ENCODE peak calls at places on chromosomes 5 and 9, in four cellular contexts. One of them, this sample, is unnamed.

GRCh38 chr9:109793196-109793595 is 13.2 kb downstream of the PALM2AKAP2 start:
- DNase-seq in GM12878: no peak
- DNase-seq in WTC11: no peak
- DNase-seq in K562: no peak
- DNase-seq in this sample: no peak

GRCh38 chr5:154309805-154310204 is 119.3 kb downstream of the GALNT10 start:
- DNase-seq in K562: no peak
- DNase-seq in WTC11: no peak
- DNase-seq in GM12878: no peak
- DNase-seq in this sample: no peak

GRCh38 chr5:115898656-115899055 is 56.9 kb downstream of the AP3S1 start:
- DNase-seq in GM12878: no peak
- DNase-seq in WTC11: no peak
- DNase-seq in K562: no peak
- DNase-seq in this sample: no peak

GRCh38 chr5:179272326-179273073 is 72.8 kb downstream of the ADAMTS2 start:
- DNase-seq in K562: no peak
- DNase-seq in GM12878: no peak
- DNase-seq in WTC11: peak; percentile 8
- DNase-seq in this sample: no peak

GRCh38 chr9:129402341-129402739 is 218.6 kb downstream of the C9orf50 start:
- DNase-seq in GM12878: no peak
- DNase-seq in WTC11: peak; percentile 61
- DNase-seq in K562: peak; percentile 16
- DNase-seq in this sample: peak; percentile 56

GRCh38 chr5:91556-92263 is at the start of gene PLEKHG4B:
- DNase-seq in GM12878: no peak
- DNase-seq in K562: no peak
- DNase-seq in WTC11: peak; percentile 91
- DNase-seq in this sample: peak; percentile 95

GRCh38 chr5:3056901-3057300 is 305.4 kb upstream of the IRX2 start:
- DNase-seq in WTC11: no peak
- DNase-seq in K562: no peak
- DNase-seq in GM12878: no peak
- DNase-seq in this sample: no peak

GRCh38 chr5:173789031-173789920 is 98.9 kb upstream of the CPEB4 start:
- DNase-seq in GM12878: no peak
- DNase-seq in WTC11: no peak
- DNase-seq in K562: no peak
- DNase-seq in this sample: no peak

GRCh38 chr5:79695501-79695900 is 5.9 kb downstream of the CMYA5 start:
- DNase-seq in K562: no peak
- DNase-seq in WTC11: no peak
- DNase-seq in GM12878: no peak
- DNase-seq in this sample: no peak

GRCh38 chr5:25006734-25007133 is 362.0 kb upstream of the CDH10 start:
- DNase-seq in GM12878: no peak
- DNase-seq in WTC11: no peak
- DNase-seq in K562: no peak
- DNase-seq in this sample: no peak

GRCh38 chr5:36239370-36240293 is 2.1 kb downstream of the NADK2 start:
- DNase-seq in GM12878: no peak
- DNase-seq in WTC11: no peak
- DNase-seq in K562: no peak
- DNase-seq in this sample: no peak

GRCh38 chr9:130672466-130672865 is 8.1 kb downstream of the PRDM12 start:
- DNase-seq in GM12878: no peak
- DNase-seq in WTC11: no peak
- DNase-seq in K562: no peak
- DNase-seq in this sample: peak; percentile 41

GRCh38 chr9:19271081-19271480 is 40.6 kb downstream of the DENND4C start:
- DNase-seq in K562: no peak
- DNase-seq in WTC11: no peak
- DNase-seq in GM12878: no peak
- DNase-seq in this sample: no peak

GRCh38 chr9:80842383-80842782 is 847.0 kb downstream of the TLE1 start:
- DNase-seq in WTC11: no peak
- DNase-seq in GM12878: no peak
- DNase-seq in K562: no peak
- DNase-seq in this sample: no peak
- TF ChIP-seq USF1 in WTC11: no peak
- TF ChIP-seq USF1 in GM12878: no peak
- TF ChIP-seq USF1 in K562: no peak
- TF ChIP-seq USF1 in this sample: no peak

GRCh38 chr5:8012131-8012977 is 143.4 kb downstream of the MTRR start:
- DNase-seq in GM12878: no peak
- DNase-seq in WTC11: peak; percentile 69
- DNase-seq in K562: peak; percentile 34
- DNase-seq in this sample: no peak

GRCh38 chr5:8019719-8020218 is 150.8 kb downstream of the MTRR start:
- DNase-seq in WTC11: no peak
- DNase-seq in GM12878: peak; percentile 5
- DNase-seq in K562: no peak
- DNase-seq in this sample: no peak

GRCh38 chr5:8013951-8014844 is 145.2 kb downstream of the MTRR start:
- DNase-seq in K562: no peak
- DNase-seq in GM12878: no peak
- DNase-seq in WTC11: no peak
- DNase-seq in this sample: no peak
- TF ChIP-seq USF1 in K562: no peak
- TF ChIP-seq USF1 in GM12878: no peak
- TF ChIP-seq USF1 in WTC11: no peak
- TF ChIP-seq USF1 in this sample: no peak

DNA sequence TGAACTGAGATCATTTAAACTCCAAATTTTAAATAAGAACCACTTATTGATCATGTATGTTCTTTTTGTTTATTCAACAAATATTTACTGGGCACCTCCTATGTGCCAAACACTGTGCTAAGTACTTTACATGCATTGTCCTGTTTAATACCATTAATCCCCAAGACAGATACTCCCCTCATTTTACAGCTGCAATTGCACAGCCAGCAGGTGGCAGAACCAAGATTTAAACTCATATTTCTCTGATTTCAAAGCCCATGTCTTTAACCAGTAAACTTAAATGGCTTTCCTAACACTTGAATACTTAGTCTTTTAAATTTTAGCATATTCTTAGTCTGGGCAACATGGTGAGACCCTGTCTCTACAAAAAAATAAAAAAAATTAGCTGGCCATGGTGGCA is 43.4 kb upstream of the KIAA1958 start:
- DNase-seq in K562: no peak
- DNase-seq in GM12878: no peak
- DNase-seq in WTC11: no peak
- DNase-seq in this sample: no peak
- TF ChIP-seq USF1 in K562: no peak
- TF ChIP-seq USF1 in GM12878: no peak
- TF ChIP-seq USF1 in WTC11: no peak
- TF ChIP-seq USF1 in this sample: no peak

DNA sequence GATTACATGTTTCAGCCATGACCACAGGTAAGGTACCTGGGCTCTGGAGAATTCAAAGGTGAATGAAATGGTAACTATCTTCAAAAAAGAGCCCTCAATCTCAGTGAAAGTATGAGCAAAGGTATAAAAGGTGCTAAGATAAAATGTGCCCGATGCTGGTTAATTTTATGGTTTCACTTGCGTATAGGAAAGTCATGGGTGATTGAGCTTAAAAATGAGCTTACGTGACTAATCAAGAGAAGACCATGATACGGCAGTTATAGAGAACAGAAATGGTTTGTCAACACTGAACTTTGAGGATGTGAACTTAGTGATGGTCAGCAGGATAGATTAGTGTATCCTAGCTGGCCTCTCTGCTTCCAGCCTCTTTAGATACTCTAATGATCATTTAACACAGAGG is 320.1 kb downstream of the DEPDC1B start:
- DNase-seq in WTC11: no peak
- DNase-seq in K562: no peak
- DNase-seq in GM12878: peak; percentile 37
- DNase-seq in this sample: no peak
- TF ChIP-seq USF1 in WTC11: no peak
- TF ChIP-seq USF1 in K562: no peak
- TF ChIP-seq USF1 in GM12878: no peak
- TF ChIP-seq USF1 in this sample: no peak

GRCh38 chr9:1443450-1443849 is 393.3 kb downstream of the DMRT2 start:
- DNase-seq in WTC11: no peak
- DNase-seq in GM12878: no peak
- DNase-seq in K562: no peak
- DNase-seq in this sample: no peak
- TF ChIP-seq USF1 in WTC11: no peak
- TF ChIP-seq USF1 in GM12878: no peak
- TF ChIP-seq USF1 in K562: no peak
- TF ChIP-seq USF1 in this sample: no peak

GRCh38 chr9:1298027-1298426 is 247.9 kb downstream of the DMRT2 start:
- DNase-seq in WTC11: no peak
- DNase-seq in K562: no peak
- DNase-seq in GM12878: no peak
- DNase-seq in this sample: no peak

GRCh38 chr9:1303911-1304310 is 253.8 kb downstream of the DMRT2 start:
- DNase-seq in WTC11: no peak
- DNase-seq in GM12878: no peak
- DNase-seq in K562: no peak
- DNase-seq in this sample: no peak
- TF ChIP-seq USF1 in WTC11: no peak
- TF ChIP-seq USF1 in GM12878: no peak
- TF ChIP-seq USF1 in K562: no peak
- TF ChIP-seq USF1 in this sample: no peak

GRCh38 chr9:35791321-35791921 is at the start of gene NPR2:
- DNase-seq in GM12878: no peak
- DNase-seq in WTC11: peak; percentile 49
- DNase-seq in K562: no peak
- DNase-seq in this sample: peak; percentile 71
- TF ChIP-seq USF1 in GM12878: no peak
- TF ChIP-seq USF1 in WTC11: no peak
- TF ChIP-seq USF1 in K562: no peak
- TF ChIP-seq USF1 in this sample: no peak

DNA sequence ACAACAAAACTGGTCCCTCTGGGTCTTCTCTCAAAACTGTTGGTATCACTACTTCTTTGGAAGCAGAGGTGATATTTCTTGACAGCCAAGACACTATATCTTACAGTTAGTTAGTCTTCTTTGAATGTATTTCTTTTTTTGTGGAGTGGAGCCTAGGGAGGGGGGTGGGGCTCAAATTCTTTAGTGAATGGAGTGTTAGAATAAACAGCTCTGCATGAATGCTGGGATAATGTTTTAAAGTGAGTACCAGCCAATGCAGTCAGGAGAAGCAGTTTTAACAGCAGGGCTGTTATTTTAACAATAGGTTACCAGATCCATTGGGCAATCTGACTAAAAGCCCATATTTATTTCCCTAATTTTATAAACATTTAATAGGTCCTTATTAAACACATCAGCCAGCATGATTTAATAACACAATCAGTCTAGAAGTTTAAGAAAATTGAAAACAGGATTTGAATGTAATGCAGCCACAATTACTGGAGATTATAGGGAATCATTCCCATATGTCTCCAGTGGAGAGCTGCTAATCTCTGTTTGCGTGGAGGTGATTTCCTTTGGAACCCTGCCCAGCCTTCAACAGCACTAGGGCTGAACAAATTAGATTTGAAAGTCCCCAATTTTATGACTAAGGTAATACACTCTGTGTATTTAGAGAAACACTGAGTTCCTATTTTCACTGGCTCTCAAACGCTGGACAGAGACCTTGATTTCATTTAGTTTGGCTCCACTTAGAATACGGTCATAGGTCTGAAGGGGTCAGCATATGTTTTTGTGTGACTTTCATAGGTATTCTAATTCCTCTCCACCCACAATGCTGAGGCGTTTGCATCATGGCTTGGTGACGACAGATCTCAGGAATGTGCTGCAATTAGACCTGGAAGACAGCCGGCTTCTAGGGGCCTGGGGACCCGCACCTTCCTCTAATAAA is 508.5 kb downstream of the EBF1 start:
- DNase-seq in K562: no peak
- DNase-seq in WTC11: peak; percentile 45
- DNase-seq in GM12878: no peak
- DNase-seq in this sample: peak; percentile 64
- TF ChIP-seq USF1 in K562: no peak
- TF ChIP-seq USF1 in WTC11: no peak
- TF ChIP-seq USF1 in GM12878: no peak
- TF ChIP-seq USF1 in this sample: no peak

GRCh38 chr9:77534376-77535057 is 113.6 kb downstream of the GNA14 start:
- DNase-seq in K562: no peak
- DNase-seq in WTC11: peak; percentile 45
- DNase-seq in GM12878: no peak
- DNase-seq in this sample: no peak
- TF ChIP-seq USF1 in K562: no peak
- TF ChIP-seq USF1 in WTC11: no peak
- TF ChIP-seq USF1 in GM12878: no peak
- TF ChIP-seq USF1 in this sample: no peak